ENCODE peak calls at places on chromosome 1, in eight cellular contexts. S is Peyer's patch, R is left ventricle myocardium inferior, U is cardiac muscle cell, I is GM12864, G is kidney epithelial cell, L is tibial artery, K is cardiac fibroblast. P is an unnamed sample.

GRCh38 chr1:162195567-162195966 is 126.1 kb downstream of the NOS1AP start:
- DNase-seq in S (no peak), R (no peak), U (no peak), I (no peak), G (no peak), L (no peak), K (no peak), P (no peak)

GRCh38 chr1:204565617-204566582 is 49.7 kb downstream of the MDM4 start:
- DNase-seq in S (no peak), R (no peak), U (peak), I (peak), G (peak), L (no peak), K (peak), P (no peak)

GRCh38 chr1:19622204-19622603 is 21.9 kb upstream of the NBL1 start:
- DNase-seq in S (no peak), R (no peak), U (no peak), I (no peak), G (peak), L (no peak), K (peak), P (no peak)

GRCh38 chr1:30028283-30028682 is 695.1 kb downstream of the MATN1 start:
- DNase-seq in S (no peak), R (no peak), U (no peak), I (no peak), G (no peak), L (peak), K (no peak), P (no peak)

GRCh38 chr1:59761440-59761839 is 53.3 kb upstream of the HOOK1 start:
- DNase-seq in S (no peak), R (no peak), U (no peak), I (no peak), G (no peak), L (no peak), K (no peak), P (no peak)

GRCh38 chr1:118504231-118504644 is 319.2 kb upstream of the SPAG17 start:
- DNase-seq in S (no peak), R (no peak), U (no peak), I (no peak), G (no peak), L (no peak), K (no peak), P (no peak)

GRCh38 chr1:55071477-55071876 is 32.1 kb downstream of the PCSK9 start:
- DNase-seq in S (no peak), R (no peak), U (peak), I (no peak), G (no peak), L (no peak), K (peak), P (no peak)

GRCh38 chr1:7469255-7469938 is 301.7 kb upstream of the VAMP3 start:
- DNase-seq in S (no peak), R (no peak), U (peak), I (no peak), G (no peak), L (peak), K (peak), P (no peak)

GRCh38 chr1:228393268-228393699 is 13.4 kb downstream of the TRIM11 start:
- DNase-seq in S (peak), R (peak), U (peak), I (no peak), G (no peak), L (peak), K (peak), P (no peak)

GRCh38 chr1:14733053-14733778 is 134.7 kb downstream of the KAZN start:
- DNase-seq in S (no peak), R (no peak), U (no peak), I (no peak), G (no peak), L (no peak), K (no peak), P (no peak)

GRCh38 chr1:70071597-70071996 is 133.8 kb downstream of the LRRC40 start:
- DNase-seq in S (no peak), R (no peak), U (peak), I (no peak), G (no peak), L (no peak), K (peak), P (no peak)

GRCh38 chr1:28421744-28422143 is 52.2 kb downstream of the PHACTR4 start:
- DNase-seq in S (no peak), R (no peak), U (no peak), I (no peak), G (no peak), L (no peak), K (no peak), P (no peak)

GRCh38 chr1:76260279-76260678 is 185.7 kb downstream of the ST6GALNAC3 start:
- DNase-seq in S (no peak), R (no peak), U (no peak), I (no peak), G (no peak), L (no peak), K (no peak), P (no peak)

GRCh38 chr1:53948291-53948690 is 2.1 kb downstream of the LRRC42 start:
- DNase-seq in S (no peak), R (no peak), U (no peak), I (no peak), G (no peak), L (no peak), K (no peak), P (no peak)

GRCh38 chr1:57112148-57112547 is 146.3 kb upstream of the C8B start:
- DNase-seq in S (no peak), R (no peak), U (no peak), I (no peak), G (no peak), L (no peak), K (no peak), P (no peak)

GRCh38 chr1:59520194-59520593 is 223.3 kb downstream of the FGGY start:
- DNase-seq in S (no peak), R (no peak), U (peak), I (no peak), G (no peak), L (no peak), K (peak), P (no peak)

GRCh38 chr1:234458352-234459027 is 20.5 kb downstream of the TARBP1 start:
- DNase-seq in S (no peak), R (no peak), U (no peak), I (no peak), G (no peak), L (no peak), K (no peak), P (no peak)

GRCh38 chr1:9687120-9687875 is 35.8 kb downstream of the PIK3CD start:
- DNase-seq in S (peak), R (peak), U (peak), I (no peak), G (peak), L (peak), K (peak), P (peak)
- TF ChIP-seq CTCF in S (no peak), R (no peak), U (peak), I (peak), G (peak), L (no peak), K (peak), P (no peak)

DNA sequence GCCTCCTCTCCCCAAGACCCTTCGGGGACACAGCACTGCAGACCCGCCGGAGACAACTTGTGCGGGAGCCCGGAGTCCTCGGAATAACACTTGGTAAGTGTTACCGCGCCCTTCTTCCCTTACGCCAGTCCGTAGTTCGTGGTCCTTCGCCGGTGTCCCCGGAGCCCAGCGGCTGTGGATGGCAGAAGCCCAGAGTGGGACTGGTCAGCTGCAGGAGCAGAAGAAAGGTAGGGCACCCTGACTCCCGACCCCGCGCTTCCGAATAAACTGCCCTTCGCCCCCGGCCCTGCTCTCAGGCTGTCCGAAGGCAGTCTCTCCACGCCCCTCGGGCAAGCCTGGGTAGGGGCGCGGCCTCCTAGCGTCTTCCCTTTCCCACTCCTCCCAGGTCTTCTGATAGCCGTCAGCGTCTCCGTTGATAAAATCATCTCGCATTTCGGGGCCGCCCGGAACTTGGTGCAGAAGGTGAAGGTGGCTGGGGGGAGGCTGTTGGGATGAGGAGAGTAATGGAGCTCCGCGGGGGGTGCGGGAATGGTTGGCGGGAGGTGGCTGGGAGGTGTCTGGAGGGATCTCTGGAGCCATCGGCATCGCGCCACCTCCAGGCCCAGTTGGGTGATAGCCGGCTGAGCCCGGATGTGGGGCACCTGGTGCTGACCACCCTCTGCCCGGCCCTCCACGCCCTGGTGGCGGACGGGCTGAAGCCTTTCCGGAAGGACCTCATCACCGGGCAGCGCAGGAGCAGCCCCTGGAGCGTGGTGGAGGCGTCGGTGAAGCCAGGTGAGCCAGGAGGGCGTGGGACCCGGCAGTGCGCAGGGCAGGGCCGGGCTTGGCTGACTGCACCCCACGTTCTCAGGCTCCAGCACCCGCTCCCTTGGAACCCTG is 4.3 kb downstream of the RUSC1 start:
- DNase-seq in S (peak), R (peak), U (peak), I (no peak), G (no peak), L (peak), K (peak), P (no peak)
- TF ChIP-seq CTCF in S (peak), R (peak), U (peak), I (peak), G (peak), L (peak), K (peak), P (no peak)

DNA sequence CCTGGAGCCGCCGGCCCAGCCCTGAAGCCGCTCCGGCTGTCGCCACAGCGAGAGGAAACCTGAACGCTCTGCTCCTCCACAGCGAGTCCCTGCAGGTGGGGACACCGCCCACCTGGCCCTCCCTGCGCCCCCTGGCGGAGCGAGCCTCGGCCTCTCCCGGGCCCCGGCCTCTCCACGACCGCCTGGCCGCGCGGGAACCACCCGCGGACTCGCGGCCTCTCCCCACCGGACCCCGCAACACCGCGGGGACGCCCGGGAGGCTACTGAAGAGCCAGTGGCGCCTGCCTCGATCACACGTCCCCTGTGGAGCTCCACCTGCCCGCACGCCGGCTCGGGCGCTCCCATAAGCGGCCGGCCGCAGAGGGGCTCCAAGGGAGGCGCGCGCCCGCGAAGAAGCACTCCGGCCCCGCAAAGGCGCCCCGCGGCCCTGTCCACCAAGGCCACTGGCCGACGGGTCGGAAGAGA is 109.6 kb downstream of the KCNN3 start:
- DNase-seq in S (peak), R (peak), U (peak), I (no peak), G (no peak), L (no peak), K (no peak), P (peak)
- TF ChIP-seq CTCF in S (peak), R (peak), U (peak), I (peak), G (peak), L (peak), K (peak), P (no peak)

GRCh38 chr1:165907256-165907857 is 79.9 kb downstream of the UCK2 start:
- DNase-seq in S (no peak), R (no peak), U (no peak), I (no peak), G (no peak), L (no peak), K (no peak), P (no peak)
- TF ChIP-seq CTCF in S (no peak), R (no peak), U (no peak), I (no peak), G (no peak), L (no peak), K (no peak), P (no peak)

P was measured in omental fat pad.